ENCODE peak calls at places on chromosomes 6 and 20, in nine cellular contexts. N is A549, Z is AG04450, E is uterus, Q is keratinocyte, G is cardiac muscle cell, Y is foreskin fibroblast, B is neural progenitor cell, K is ascending aorta. S is an unnamed sample.

GRCh38 chr20:62907377-62908317 is 18.7 kb downstream of the DIDO1 start:
- DNase-seq in N (no peak), Z (no peak), E (no peak), Q (no peak), G (no peak), Y (no peak), B (peak), K (no peak), S (no peak)

GRCh38 chr6:35562060-35562459 is 49.4 kb upstream of the TULP1 start:
- DNase-seq in N (no peak), Z (no peak), E (no peak), Q (no peak), G (no peak), Y (no peak), B (no peak), K (no peak), S (no peak)

GRCh38 chr6:14440215-14440890 is 322.8 kb downstream of the CD83 start:
- DNase-seq in N (no peak), Z (no peak), E (no peak), Q (no peak), G (no peak), Y (no peak), B (no peak), K (no peak), S (no peak)

GRCh38 chr6:19836799-19837510 is at the start of gene ID4:
- DNase-seq in N (peak), Z (peak), E (peak), Q (no peak), G (peak), Y (peak), B (peak), K (peak), S (peak)

GRCh38 chr6:90080876-90081464 is 186.7 kb downstream of the GJA10 start:
- DNase-seq in N (no peak), Z (no peak), E (no peak), Q (no peak), G (no peak), Y (no peak), B (no peak), K (no peak), S (no peak)

GRCh38 chr20:34004227-34004626 is 10.5 kb downstream of the RALY start:
- DNase-seq in N (no peak), Z (no peak), E (no peak), Q (no peak), G (no peak), Y (no peak), B (no peak), K (no peak), S (no peak)

GRCh38 chr6:49342410-49342809 is 120.6 kb downstream of the MMUT start:
- DNase-seq in N (no peak), Z (no peak), E (no peak), Q (no peak), G (no peak), Y (no peak), B (no peak), K (no peak), S (no peak)

GRCh38 chr6:27582928-27583725 is 110.2 kb upstream of the ZNF184 start:
- DNase-seq in N (peak), Z (no peak), E (no peak), Q (no peak), G (peak), Y (peak), B (peak), K (no peak), S (no peak)

GRCh38 chr20:24990810-24991252 is 1.7 kb downstream of the APMAP start:
- DNase-seq in N (no peak), Z (no peak), E (no peak), Q (no peak), G (no peak), Y (no peak), B (no peak), K (no peak), S (no peak)

GRCh38 chr20:591941-592340 is 18.2 kb downstream of the TCF15 start:
- DNase-seq in N (no peak), Z (no peak), E (no peak), Q (no peak), G (no peak), Y (no peak), B (no peak), K (no peak), S (no peak)

DNA sequence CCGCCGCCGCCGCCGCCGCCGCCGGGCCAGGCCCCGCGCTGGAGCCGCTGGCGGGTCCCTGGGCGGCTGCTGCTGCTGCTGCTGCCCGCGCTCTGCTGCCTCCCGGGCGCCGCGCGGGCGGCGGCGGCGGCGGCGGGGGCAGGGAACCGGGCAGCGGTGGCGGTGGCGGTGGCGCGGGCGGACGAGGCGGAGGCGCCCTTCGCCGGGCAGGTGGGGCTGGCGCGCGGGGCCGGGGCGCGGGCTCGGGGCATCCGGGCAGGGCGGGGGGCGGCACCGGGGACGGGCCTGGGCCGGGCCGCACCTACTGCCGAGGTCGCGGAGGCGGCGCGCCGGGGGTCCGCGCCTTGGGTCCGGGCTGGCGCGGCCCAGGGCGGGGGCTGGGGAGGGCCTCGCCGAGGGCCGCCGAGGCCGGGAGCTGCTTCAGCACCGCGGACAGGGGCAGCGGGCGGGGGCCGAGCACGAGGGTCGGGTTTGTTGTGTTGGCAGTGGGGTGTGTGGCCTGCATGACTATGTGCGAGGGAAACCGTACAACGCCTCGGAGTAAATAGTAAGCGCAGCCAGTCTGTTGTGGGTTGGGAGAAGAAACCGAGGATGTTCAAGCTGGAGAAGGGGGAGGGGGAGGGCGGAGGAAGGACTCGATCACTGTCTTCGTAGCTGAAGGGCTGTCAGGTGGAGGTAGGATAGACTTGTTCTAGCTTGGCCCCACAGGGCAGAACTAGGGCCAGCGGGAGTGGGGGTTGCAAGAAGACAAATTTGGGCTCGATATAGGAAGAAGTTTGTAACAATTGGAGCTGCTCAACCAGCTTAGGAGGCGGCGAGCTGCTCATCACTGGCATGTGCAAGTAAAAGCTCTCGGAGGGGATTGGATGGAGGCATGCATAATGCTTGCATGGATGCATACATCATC is 538 bp downstream of the MMP24 start:
- DNase-seq in N (peak), Z (no peak), E (peak), Q (no peak), G (peak), Y (no peak), B (peak), K (no peak), S (no peak)
- H3K4me3 ChIP-seq in N (peak), Z (peak), E (no peak), Q (no peak), G (no peak), Y (no peak), B (peak), K (peak), S (no peak)

DNA sequence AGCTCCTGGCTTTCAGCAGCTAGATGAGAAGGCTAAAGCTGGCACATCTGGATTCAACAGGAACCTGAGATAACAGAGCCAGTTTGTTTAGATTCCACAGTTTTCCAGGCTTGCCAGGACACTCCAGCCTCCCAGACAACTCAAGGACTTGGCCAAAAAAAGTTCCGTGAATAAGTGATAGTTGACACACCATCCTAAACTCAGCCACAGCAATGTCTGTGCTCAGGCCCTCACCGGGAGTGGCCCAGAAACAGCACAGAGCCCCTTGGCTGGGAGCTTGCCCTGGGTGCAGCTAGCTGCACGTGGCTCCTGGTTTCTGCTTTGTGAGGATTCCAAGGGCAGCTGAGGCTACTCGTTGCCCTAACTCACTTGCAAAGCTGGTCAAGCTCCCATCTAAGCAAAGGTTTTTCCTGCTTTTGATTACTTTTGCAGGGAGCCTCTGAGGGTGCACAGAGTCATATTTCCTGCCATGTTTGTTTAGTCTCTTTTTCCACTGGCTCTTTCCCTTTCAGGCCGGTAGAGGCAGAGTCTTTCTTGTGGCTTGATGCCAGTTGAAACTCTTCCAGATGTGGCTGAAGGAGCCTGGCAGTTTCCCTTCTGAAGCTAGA is 118.3 kb upstream of the ECI2 start:
- DNase-seq in N (peak), Z (peak), E (no peak), Q (no peak), G (peak), Y (peak), B (no peak), K (no peak), S (peak)
- TF ChIP-seq CTCF in N (no peak), Z (peak), E (no peak), Q (peak), G (peak), Y (peak), B (no peak), K (no peak), S (peak)

GRCh38 chr6:163162874-163163213 is 251.7 kb upstream of the QKI start:
- DNase-seq in N (no peak), Z (no peak), E (no peak), Q (no peak), G (no peak), Y (no peak), B (no peak), K (no peak), S (no peak)

GRCh38 chr6:163169521-163169920 is 245.0 kb upstream of the QKI start:
- DNase-seq in N (no peak), Z (no peak), E (no peak), Q (no peak), G (no peak), Y (no peak), B (no peak), K (no peak), S (no peak)

GRCh38 chr6:163165155-163165910 is 249.2 kb upstream of the QKI start:
- DNase-seq in N (no peak), Z (no peak), E (no peak), Q (no peak), G (no peak), Y (no peak), B (no peak), K (no peak), S (no peak)

GRCh38 chr6:163164175-163164900 is 250.2 kb upstream of the QKI start:
- DNase-seq in N (no peak), Z (no peak), E (no peak), Q (no peak), G (no peak), Y (no peak), B (no peak), K (no peak), S (no peak)

GRCh38 chr6:163165922-163166321 is 248.6 kb upstream of the QKI start:
- DNase-seq in N (no peak), Z (no peak), E (no peak), Q (no peak), G (no peak), Y (no peak), B (no peak), K (no peak), S (no peak)
- H3K4me3 ChIP-seq in N (no peak), Z (no peak), E (no peak), Q (no peak), G (no peak), Y (no peak), B (no peak), K (no peak), S (no peak)

DNA sequence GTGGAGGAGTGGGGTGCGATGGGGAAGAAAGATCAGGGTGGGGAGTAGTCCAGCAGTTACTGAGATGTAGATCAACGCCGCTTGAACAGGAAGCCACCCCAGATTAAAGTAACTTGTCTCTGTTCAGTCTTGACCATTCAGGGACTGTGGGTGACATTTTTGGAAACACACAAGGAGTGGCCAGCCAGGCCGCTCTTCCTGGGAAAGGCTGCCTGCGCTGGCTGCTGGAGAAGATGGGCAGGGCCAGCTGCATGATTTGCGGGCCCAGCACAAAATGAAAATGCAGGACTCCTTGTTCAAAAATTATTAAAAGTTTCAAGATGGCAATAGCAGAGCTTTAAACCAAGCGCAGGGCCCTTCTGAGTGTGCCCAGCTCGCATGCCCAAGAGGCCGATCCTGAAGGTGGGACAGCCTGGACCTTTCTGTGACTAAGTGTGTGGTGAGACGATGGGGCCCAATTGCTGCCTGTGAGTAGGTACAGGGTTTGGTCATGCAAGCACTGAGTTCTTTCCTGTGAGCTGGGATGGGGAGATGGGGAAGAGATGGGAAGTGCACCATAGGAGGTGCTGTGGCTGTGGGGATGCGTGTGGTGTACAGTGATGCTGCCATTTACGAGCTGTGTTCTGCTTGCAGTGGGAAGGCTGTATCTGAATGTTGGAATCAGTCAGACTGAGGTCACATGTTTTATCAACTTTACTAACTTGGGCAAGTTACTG is 51.3 kb downstream of the DAAM2 start:
- DNase-seq in N (peak), Z (no peak), E (no peak), Q (no peak), G (peak), Y (peak), B (no peak), K (no peak), S (no peak)
- TF ChIP-seq CTCF in N (no peak), Z (peak), E (no peak), Q (no peak), G (peak), Y (no peak), B (no peak), K (no peak), S (peak)

GRCh38 chr20:53706008-53706481 is 112.4 kb upstream of the ZNF217 start:
- DNase-seq in N (no peak), Z (no peak), E (no peak), Q (no peak), G (no peak), Y (no peak), B (no peak), K (no peak), S (no peak)
- H3K4me3 ChIP-seq in N (no peak), Z (no peak), E (no peak), Q (no peak), G (no peak), Y (no peak), B (no peak), K (no peak), S (no peak)

GRCh38 chr6:74409447-74409846 is 713.4 kb downstream of the CD109 start:
- DNase-seq in N (peak), Z (peak), E (no peak), Q (no peak), G (peak), Y (peak), B (peak), K (no peak), S (peak)
- TF ChIP-seq CTCF in N (peak), Z (peak), E (peak), Q (peak), G (peak), Y (peak), B (peak), K (peak), S (peak)

S was measured in HFF-Myc.